ENCODE peak calls at places on chromosome 20, in five cellular contexts. J, G, X, P and Q are unnamed samples.

GRCh38 chr20:62703853-62704228 is 4.8 kb upstream of the NTSR1 start:
- DNase-seq in G (no peak), X (no peak), P (no peak), J (no peak), Q (no peak)

GRCh38 chr20:56765172-56766073 is 136.3 kb downstream of the TFAP2C start:
- DNase-seq in X (no peak), J (no peak), G (no peak), P (no peak), Q (no peak)

GRCh38 chr20:2301164-2301622 is 5.4 kb downstream of the TGM3 start:
- DNase-seq in G (no peak), X (no peak), P (no peak), J (no peak), Q (no peak)

GRCh38 chr20:37393863-37394542 is 48.1 kb downstream of the SRC start:
- DNase-seq in X (no peak), J (no peak), G (no peak), P (no peak), Q (no peak)

GRCh38 chr20:49380245-49380875 is 102.1 kb downstream of the KCNB1 start:
- DNase-seq in X (no peak), P (no peak), J (no peak), G (no peak), Q (no peak)

GRCh38 chr20:23203951-23204730 is 118.0 kb upstream of the CD93 start:
- DNase-seq in J (no peak), G (no peak), X (no peak), P (no peak), Q (no peak)

GRCh38 chr20:44733341-44734069 is 12.2 kb upstream of the KCNK15 start:
- DNase-seq in G (peak; percentile 74), P (peak; percentile 55), X (no peak), J (no peak), Q (peak; percentile 40)

GRCh38 chr20:59131541-59132285 is 31.9 kb upstream of the ZNF831 start:
- DNase-seq in X (no peak), G (no peak), P (no peak), J (no peak), Q (no peak)

GRCh38 chr20:3080939-3081388 is 3.6 kb downstream of the AVP start:
- DNase-seq in P (no peak), X (no peak), G (no peak), J (no peak), Q (no peak)

GRCh38 chr20:31700747-31701146 is 21.9 kb downstream of the BCL2L1 start:
- DNase-seq in G (no peak), J (no peak), P (no peak), X (no peak), Q (no peak)

GRCh38 chr20:48544402-48545333 is 283.1 kb downstream of the PREX1 start:
- DNase-seq in P (no peak), X (no peak), J (no peak), G (no peak), Q (no peak)

GRCh38 chr20:35008411-35009342 is 53.0 kb downstream of the MYH7B start:
- DNase-seq in G (no peak), P (no peak), J (no peak), X (no peak), Q (no peak)

GRCh38 chr20:23326774-23327173 is 23.8 kb upstream of the NXT1 start:
- DNase-seq in P (no peak), J (no peak), G (no peak), X (no peak), Q (no peak)

GRCh38 chr20:22700387-22700786 is 116.0 kb upstream of the FOXA2 start:
- DNase-seq in X (peak; percentile 22), P (no peak), J (no peak), G (no peak), Q (no peak)

GRCh38 chr20:47817573-47817972 is 32.3 kb upstream of the SULF2 start:
- DNase-seq in G (no peak), J (no peak), X (no peak), P (no peak), Q (no peak)

GRCh38 chr20:63553933-63554290 is at the start of gene FNDC11:
- DNase-seq in X (no peak), J (no peak), P (no peak), G (no peak), Q (no peak)

GRCh38 chr20:38428800-38429199 is 6.3 kb downstream of the SNHG17 start:
- DNase-seq in P (no peak), J (no peak), G (no peak), X (no peak), Q (no peak)

GRCh38 chr20:56249244-56249955 is 868 bp downstream of the MC3R start:
- DNase-seq in J (no peak), X (no peak), G (peak; percentile 30), P (peak; percentile 22), Q (no peak)

GRCh38 chr20:46557231-46557956 is 6.9 kb upstream of the OCSTAMP start:
- DNase-seq in P (no peak), X (no peak), G (no peak), J (no peak), Q (no peak)

GRCh38 chr20:54028276-54029011 is 42.0 kb downstream of the BCAS1 start:
- DNase-seq in G (no peak), J (no peak), X (no peak), P (no peak), Q (no peak)

GRCh38 chr20:46031701-46032254 is 2.8 kb downstream of the SLC12A5 start:
- DNase-seq in X (peak; percentile 71), G (no peak), P (no peak), J (no peak), Q (no peak)

GRCh38 chr20:8049321-8049720 is 29.8 kb upstream of the TMX4 start:
- DNase-seq in J (no peak), P (no peak), G (no peak), X (no peak), Q (no peak)

GRCh38 chr20:17504326-17504897 is 26.8 kb downstream of the BFSP1 start:
- DNase-seq in J (no peak), P (no peak), X (no peak), G (peak; percentile 27), Q (peak; percentile 8)

GRCh38 chr20:63915471-63915870 is 20.5 kb downstream of the DNAJC5 start:
- DNase-seq in X (no peak), P (no peak), J (no peak), G (no peak), Q (no peak)

GRCh38 chr20:49615401-49616153 is 47.6 kb upstream of the PTGIS start:
- DNase-seq in J (no peak), G (no peak), P (no peak), X (no peak), Q (no peak)

GRCh38 chr20:14724465-14724864 is 387.1 kb upstream of the FLRT3 start:
- DNase-seq in P (no peak), X (no peak), J (no peak), G (no peak), Q (no peak)

GRCh38 chr20:60057123-60057865 is 99.1 kb downstream of the CDH26 start:
- DNase-seq in J (no peak), P (peak; percentile 84), X (peak; percentile 76), G (peak; percentile 77), Q (peak; percentile 45)

GRCh38 chr20:44720994-44721784 is 6.0 kb downstream of the CCN5 start:
- DNase-seq in P (no peak), J (no peak), X (no peak), G (no peak), Q (no peak)

GRCh38 chr20:54379893-54380292 is 95.5 kb upstream of the DOK5 start:
- DNase-seq in J (no peak), G (no peak), X (no peak), P (no peak), Q (no peak)

GRCh38 chr20:11027224-11027623 is 353.4 kb upstream of the JAG1 start:
- DNase-seq in P (no peak), J (no peak), X (no peak), G (no peak), Q (no peak)